ENCODE peak calls at places on chromosomes 12 and 14, in seven cellular contexts. F is mesendoderm, D is IMR-90, R is neuronal stem cell, W is trophoblast cell, V is mesenchymal stem cell, C is H1. S is an unnamed sample.

GRCh38 chr14:48546996-48547395 is 871.6 kb upstream of the MDGA2 start:
- DNase-seq in F (no peak), D (peak; percentile 11), R (no peak), W (no peak), V (no peak), C (no peak), S (no peak)

GRCh38 chr12:123267991-123268843 is 3.4 kb downstream of the CDK2AP1 start:
- DNase-seq in F (no peak), D (no peak), R (no peak), W (no peak), V (no peak), C (no peak), S (no peak)

GRCh38 chr12:10590976-10591375 is 22.4 kb downstream of the MAGOHB start:
- DNase-seq in F (no peak), D (no peak), R (no peak), W (no peak), V (no peak), C (no peak), S (no peak)

GRCh38 chr14:33805593-33805992 is 145.3 kb downstream of the EGLN3 start:
- DNase-seq in F (no peak), D (no peak), R (no peak), W (no peak), V (no peak), C (no peak), S (no peak)

GRCh38 chr12:33752854-33753253 is 269.4 kb upstream of the ALG10 start:
- DNase-seq in F (peak; percentile 56), D (no peak), R (no peak), W (no peak), V (no peak), C (no peak), S (no peak)

GRCh38 chr14:92310776-92311375 is 12.1 kb upstream of the SLC24A4 start:
- DNase-seq in F (no peak), D (peak; percentile 10), R (no peak), W (no peak), V (peak; percentile 38), C (no peak), S (no peak)

GRCh38 chr14:24943024-24943423 is 106.9 kb downstream of the STXBP6 start:
- DNase-seq in F (peak; percentile 76), D (no peak), R (no peak), W (no peak), V (no peak), C (peak; percentile 61), S (peak; percentile 90)

GRCh38 chr12:57342207-57342691 is 88.6 kb downstream of the R3HDM2 start:
- DNase-seq in F (peak; percentile 72), D (peak; percentile 54), R (peak; percentile 27), W (peak; percentile 23), V (peak; percentile 65), C (peak; percentile 59), S (peak; percentile 65)

GRCh38 chr12:3438401-3438800 is 52.6 kb upstream of the PRMT8 start:
- DNase-seq in F (no peak), D (no peak), R (no peak), W (no peak), V (no peak), C (no peak), S (no peak)

GRCh38 chr14:101719708-101720107 is 41.8 kb upstream of the PPP2R5C start:
- DNase-seq in F (peak; percentile 71), D (no peak), R (no peak), W (no peak), V (no peak), C (no peak), S (peak; percentile 69)

GRCh38 chr14:99601301-99601945 is 2.6 kb downstream of the CCDC85C start:
- DNase-seq in F (no peak), D (peak; percentile 65), R (no peak), W (no peak), V (no peak), C (no peak), S (no peak)

GRCh38 chr12:3820122-3820521 is 53.1 kb downstream of the PARP11 start:
- DNase-seq in F (peak; percentile 24), D (peak; percentile 65), R (no peak), W (peak; percentile 63), V (peak; percentile 51), C (no peak), S (no peak)

GRCh38 chr12:107225626-107226025 is 132.3 kb upstream of the CRY1 start:
- DNase-seq in F (peak; percentile 77), D (peak; percentile 42), R (no peak), W (no peak), V (peak; percentile 9), C (peak; percentile 60), S (peak; percentile 78)

DNA sequence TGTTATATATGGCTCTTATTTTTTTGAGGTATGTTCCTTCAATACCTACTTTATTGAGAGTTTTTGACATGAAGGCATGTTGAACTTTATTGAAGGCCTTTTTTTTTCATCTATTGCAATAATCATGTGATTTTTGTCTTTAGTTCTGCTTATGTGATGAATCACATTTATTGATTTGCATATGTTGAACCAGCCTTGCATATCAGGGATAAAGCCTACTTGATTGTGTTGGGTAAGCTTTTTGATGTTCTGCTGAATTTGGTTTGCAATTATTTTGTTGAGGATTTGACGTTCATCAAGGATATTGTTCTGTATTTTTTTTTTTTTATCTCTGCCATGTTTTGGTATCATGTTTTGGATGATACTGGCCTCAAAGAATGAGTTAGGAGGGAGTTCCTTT is 15.2 kb upstream of the ART4 start:
- DNase-seq in F (no peak), D (no peak), R (no peak), W (no peak), V (no peak), C (no peak), S (no peak)
- H3K4ac ChIP-seq in F (no peak overlapping the region), D (no peak overlapping the region), R (no peak overlapping the region), W (no peak overlapping the region), V (no peak overlapping the region), C (no peak overlapping the region), S (no peak overlapping the region)

GRCh38 chr12:2057793-2058408 is 5.1 kb downstream of the CACNA1C start:
- DNase-seq in F (no peak), D (no peak), R (no peak), W (no peak), V (no peak), C (no peak), S (no peak)

GRCh38 chr12:2057041-2057792 is 4.4 kb downstream of the CACNA1C start:
- DNase-seq in F (peak; percentile 91), D (peak; percentile 62), R (peak; percentile 85), W (peak; percentile 69), V (peak; percentile 65), C (peak; percentile 99), S (peak; percentile 96)

GRCh38 chr12:2058837-2059236 is 6.0 kb downstream of the CACNA1C start:
- DNase-seq in F (peak; percentile 48), D (no peak), R (no peak), W (no peak), V (no peak), C (no peak), S (no peak)

GRCh38 chr12:2064078-2064507 is 11.3 kb downstream of the CACNA1C start:
- DNase-seq in F (no peak), D (peak; percentile 59), R (no peak), W (peak; percentile 64), V (peak; percentile 31), C (no peak), S (no peak)

DNA sequence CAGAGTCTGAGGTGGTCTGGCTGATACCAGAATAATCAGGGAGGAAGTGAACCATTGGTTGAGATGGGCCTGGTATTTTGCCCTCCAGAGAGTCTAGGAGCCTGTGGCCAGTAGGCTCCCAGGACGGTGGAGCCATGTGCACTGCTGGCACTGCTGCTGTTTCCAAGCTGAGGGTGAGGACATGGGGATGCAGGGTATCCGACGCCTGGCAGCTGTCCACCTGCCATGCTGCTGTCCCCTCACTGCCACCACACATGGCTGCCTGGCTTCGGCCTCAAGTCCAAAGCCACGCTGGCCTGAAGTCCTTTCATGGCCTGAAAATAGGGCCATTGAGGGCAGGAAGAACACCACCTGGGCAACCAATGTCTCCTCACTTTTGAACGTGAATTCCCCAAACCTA is 8.6 kb downstream of the CACNA1C start:
- DNase-seq in F (no peak), D (no peak), R (no peak), W (no peak), V (no peak), C (no peak), S (no peak)
- H3K4ac ChIP-seq in F (no peak overlapping the region), D (no peak overlapping the region), R (peak overlapping the region; percentile 69), W (no peak overlapping the region), V (no peak overlapping the region), C (no peak overlapping the region), S (no peak overlapping the region)

GRCh38 chr14:55951366-55952206 is 166.6 kb upstream of the PELI2 start:
- DNase-seq in F (peak; percentile 56), D (no peak), R (peak; percentile 26), W (no peak), V (no peak), C (no peak), S (no peak)

GRCh38 chr14:55949708-55950107 is 168.5 kb upstream of the PELI2 start:
- DNase-seq in F (no peak), D (no peak), R (no peak), W (no peak), V (no peak), C (no peak), S (no peak)

GRCh38 chr14:55942826-55943225 is 175.4 kb upstream of the PELI2 start:
- DNase-seq in F (no peak), D (no peak), R (no peak), W (no peak), V (no peak), C (no peak), S (no peak)

GRCh38 chr14:55944757-55945156 is 173.5 kb upstream of the PELI2 start:
- DNase-seq in F (no peak), D (no peak), R (no peak), W (no peak), V (no peak), C (no peak), S (no peak)

DNA sequence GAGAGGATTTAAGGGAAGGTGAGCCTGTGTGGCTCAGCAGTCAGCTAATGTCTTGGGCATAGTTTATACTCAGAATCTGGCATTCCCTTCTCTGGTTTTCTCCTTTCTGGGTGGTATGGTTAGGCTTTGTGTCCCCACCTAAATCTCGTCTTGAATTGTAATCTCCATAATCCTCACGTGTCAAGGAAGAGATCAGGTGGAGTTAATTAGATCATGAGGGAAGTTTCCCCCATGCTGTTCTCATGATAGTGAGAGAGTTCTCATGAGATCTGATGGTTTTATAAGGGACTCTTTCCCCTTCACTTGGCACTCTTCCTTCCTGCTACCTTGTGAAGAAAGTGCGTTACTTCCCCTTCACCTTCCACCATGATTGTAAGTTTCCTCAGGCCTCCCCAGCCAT is 169.8 kb upstream of the PELI2 start:
- DNase-seq in F (peak; percentile 67), D (no peak), R (no peak), W (no peak), V (no peak), C (no peak), S (no peak)
- H3K4ac ChIP-seq in F (no peak overlapping the region), D (no peak overlapping the region), R (no peak overlapping the region), W (no peak overlapping the region), V (no peak overlapping the region), C (no peak overlapping the region), S (no peak overlapping the region)

DNA sequence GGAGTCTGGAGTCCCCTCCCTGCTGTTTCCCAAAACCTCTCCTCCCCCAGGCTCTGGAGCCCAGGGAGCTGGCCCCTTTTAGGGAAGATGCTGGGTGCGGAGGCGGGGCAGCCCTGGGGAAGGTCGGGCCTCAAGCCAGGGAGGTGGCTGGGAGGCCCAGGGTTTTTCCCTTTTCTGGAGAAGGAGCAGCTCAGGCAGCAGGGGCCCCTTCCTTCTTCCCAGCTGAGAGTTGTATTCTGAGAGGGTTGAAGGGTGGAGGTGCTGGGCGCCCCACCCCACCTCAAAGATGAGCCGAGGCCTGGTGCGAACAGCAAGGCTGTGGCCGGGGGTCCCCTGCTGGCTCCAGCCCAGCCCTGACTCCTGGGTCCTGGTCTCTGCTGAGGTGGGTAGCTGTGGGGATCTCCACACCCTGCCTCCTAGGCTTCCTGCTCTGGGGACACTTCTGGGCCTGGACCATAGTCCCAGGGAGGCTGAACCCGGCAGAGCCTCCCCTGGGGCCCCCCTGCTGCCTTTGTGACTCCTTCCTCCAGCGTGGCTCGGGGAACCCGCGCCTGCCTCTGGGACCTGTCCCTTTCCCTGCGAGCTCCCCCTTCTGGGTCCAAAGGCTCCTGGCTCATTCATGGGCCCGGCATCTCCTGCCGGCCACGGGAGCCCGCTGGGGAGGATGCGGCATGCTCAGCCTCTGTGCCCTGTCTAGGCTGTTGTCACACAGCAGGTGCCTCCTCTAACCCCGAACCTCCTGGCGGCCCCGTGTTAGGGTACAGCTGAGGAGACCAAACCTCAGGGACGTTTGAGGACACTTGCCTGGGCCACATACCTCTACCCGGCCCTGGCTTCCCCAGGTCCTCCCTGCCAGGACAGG is 4.4 kb downstream of the TRMT61A start:
- DNase-seq in F (no peak), D (no peak), R (no peak), W (no peak), V (no peak), C (no peak), S (peak; percentile 27)
- H3K4ac ChIP-seq in F (no peak overlapping the region), D (no peak overlapping the region), R (no peak overlapping the region), W (no peak overlapping the region), V (no peak overlapping the region), C (no peak overlapping the region), S (no peak overlapping the region)

S was measured in H9.